ENCODE peak calls at places on chromosome 5, in ten cellular contexts. O, D, S, M, L, K, X, A, T and W are unnamed samples.
A peak's percentile ranks its signal among the peaks of the same experiment; 100 is the strongest.

GRCh38 chr5:139910901-139911300 is 115.3 kb downstream of the PSD2 start:
- DNase-seq in O (no peak), X (no peak), L (no peak), M (no peak), S (no peak), A (no peak), D (no peak), K (no peak), T (no peak), W (no peak)

GRCh38 chr5:90037646-90038045 is 371.9 kb downstream of the CETN3 start:
- DNase-seq in O (no peak), L (no peak), T (no peak), K (no peak), D (no peak), X (no peak), A (no peak), S (no peak), M (no peak), W (no peak)

GRCh38 chr5:139650031-139650688 is 2.0 kb downstream of the CXXC5 start:
- DNase-seq in X (peak; percentile 69), A (no peak), S (no peak), L (peak; percentile 61), M (no peak), T (peak; percentile 53), O (peak; percentile 55), D (no peak), K (peak; percentile 76), W (no peak)

GRCh38 chr5:122965111-122965510 is 71.4 kb downstream of the PPIC start:
- DNase-seq in D (no peak), O (no peak), S (no peak), A (no peak), L (no peak), X (no peak), K (no peak), T (no peak), M (no peak), W (no peak)

GRCh38 chr5:53194086-53194485 is 84.5 kb upstream of the MOCS2 start:
- DNase-seq in T (no peak), A (no peak), X (no peak), L (no peak), O (no peak), D (no peak), M (no peak), K (no peak), S (no peak), W (no peak)

GRCh38 chr5:69493235-69493925 is 790 bp downstream of the OCLN start:
- DNase-seq in L (peak; percentile 18), K (peak; percentile 42), O (peak; percentile 17), T (peak; percentile 45), A (peak; percentile 53), S (no peak), D (no peak), M (peak; percentile 70), X (no peak), W (no peak)

GRCh38 chr5:167602077-167602476 is 689.4 kb upstream of the WWC1 start:
- DNase-seq in S (no peak), X (no peak), D (no peak), L (no peak), A (no peak), T (no peak), O (no peak), K (no peak), M (no peak), W (no peak)

GRCh38 chr5:160240350-160240749 is 11.0 kb downstream of the FABP6 start:
- DNase-seq in S (no peak), X (no peak), L (no peak), K (no peak), M (no peak), D (no peak), T (no peak), A (no peak), O (no peak), W (no peak)

GRCh38 chr5:68077349-68077894 is 138.1 kb upstream of the PIK3R1 start:
- DNase-seq in M (no peak), L (no peak), D (no peak), O (no peak), A (no peak), T (no peak), X (no peak), S (no peak), K (no peak), W (no peak)

GRCh38 chr5:62316110-62316509 is 10.1 kb downstream of the KIF2A start:
- DNase-seq in S (no peak), M (no peak), A (no peak), L (no peak), K (no peak), T (no peak), X (no peak), D (no peak), O (no peak), W (no peak)